ENCODE peak calls at places on chromosome 1, in ten cellular contexts. One of them, this sample, is unnamed.

GRCh38 chr1:960371-961131 is at the start of gene KLHL17:
- DNase-seq in NCI-H2227 treated with DMSO at 0.1 percent for 48 hours: no peak
- DNase-seq in NCI-H2081: peak
- DNase-seq in NCI-H1105 treated with DMSO at 0.1 percent for 48 hours: peak
- DNase-seq in mesenteric fat pad: no peak
- DNase-seq in RPMI7951: peak
- DNase-seq in activated naive CD4-positive, alpha-beta T cell treated with anti-CD3 and anti-CD28 coated beads, Interleukin-2, amount 50 U/mL, for 16 hours: peak
- DNase-seq in activated naive CD8-positive, alpha-beta T cell treated with anti-CD3 and anti-CD28 coated beads, Interleukin-2, amount 50 U/mL, for 24 hours: peak
- DNase-seq in stimulated activated CD4-positive, alpha-beta T cell treated with anti-CD3 and anti-CD28 coated beads, Interleukin-4, amount 100 ng/mL, for 24 hours: peak
- DNase-seq in ELR: peak
- DNase-seq in this sample: peak

GRCh38 chr1:51954783-51955182 is 35.7 kb downstream of the RAB3B start:
- DNase-seq in mesenteric fat pad: no peak
- DNase-seq in NCI-H2227 treated with DMSO at 0.1 percent for 48 hours: no peak
- DNase-seq in activated naive CD4-positive, alpha-beta T cell treated with anti-CD3 and anti-CD28 coated beads, Interleukin-2, amount 50 U/mL, for 16 hours: no peak
- DNase-seq in activated naive CD8-positive, alpha-beta T cell treated with anti-CD3 and anti-CD28 coated beads, Interleukin-2, amount 50 U/mL, for 24 hours: no peak
- DNase-seq in RPMI7951: no peak
- DNase-seq in ELR: no peak
- DNase-seq in stimulated activated CD4-positive, alpha-beta T cell treated with anti-CD3 and anti-CD28 coated beads, Interleukin-4, amount 100 ng/mL, for 24 hours: no peak
- DNase-seq in NCI-H1105 treated with DMSO at 0.1 percent for 48 hours: no peak
- DNase-seq in NCI-H2081: no peak
- DNase-seq in this sample: no peak

GRCh38 chr1:53561488-53562115 is 102.4 kb downstream of the DMRTB1 start:
- DNase-seq in NCI-H2227 treated with DMSO at 0.1 percent for 48 hours: no peak
- DNase-seq in NCI-H2081: no peak
- DNase-seq in NCI-H1105 treated with DMSO at 0.1 percent for 48 hours: no peak
- DNase-seq in activated naive CD8-positive, alpha-beta T cell treated with anti-CD3 and anti-CD28 coated beads, Interleukin-2, amount 50 U/mL, for 24 hours: peak
- DNase-seq in mesenteric fat pad: peak
- DNase-seq in activated naive CD4-positive, alpha-beta T cell treated with anti-CD3 and anti-CD28 coated beads, Interleukin-2, amount 50 U/mL, for 16 hours: peak
- DNase-seq in stimulated activated CD4-positive, alpha-beta T cell treated with anti-CD3 and anti-CD28 coated beads, Interleukin-4, amount 100 ng/mL, for 24 hours: no peak
- DNase-seq in RPMI7951: no peak
- DNase-seq in ELR: no peak
- DNase-seq in this sample: no peak

GRCh38 chr1:22250724-22251123 is 107.8 kb upstream of the WNT4 start:
- DNase-seq in NCI-H2081: no peak
- DNase-seq in RPMI7951: peak
- DNase-seq in NCI-H1105 treated with DMSO at 0.1 percent for 48 hours: no peak
- DNase-seq in NCI-H2227 treated with DMSO at 0.1 percent for 48 hours: no peak
- DNase-seq in stimulated activated CD4-positive, alpha-beta T cell treated with anti-CD3 and anti-CD28 coated beads, Interleukin-4, amount 100 ng/mL, for 24 hours: no peak
- DNase-seq in mesenteric fat pad: no peak
- DNase-seq in ELR: peak
- DNase-seq in activated naive CD4-positive, alpha-beta T cell treated with anti-CD3 and anti-CD28 coated beads, Interleukin-2, amount 50 U/mL, for 16 hours: no peak
- DNase-seq in activated naive CD8-positive, alpha-beta T cell treated with anti-CD3 and anti-CD28 coated beads, Interleukin-2, amount 50 U/mL, for 24 hours: no peak
- DNase-seq in this sample: no peak

GRCh38 chr1:187819081-187819480 is 990.3 kb downstream of the PLA2G4A start:
- DNase-seq in activated naive CD4-positive, alpha-beta T cell treated with anti-CD3 and anti-CD28 coated beads, Interleukin-2, amount 50 U/mL, for 16 hours: no peak
- DNase-seq in NCI-H1105 treated with DMSO at 0.1 percent for 48 hours: no peak
- DNase-seq in activated naive CD8-positive, alpha-beta T cell treated with anti-CD3 and anti-CD28 coated beads, Interleukin-2, amount 50 U/mL, for 24 hours: no peak
- DNase-seq in stimulated activated CD4-positive, alpha-beta T cell treated with anti-CD3 and anti-CD28 coated beads, Interleukin-4, amount 100 ng/mL, for 24 hours: no peak
- DNase-seq in NCI-H2227 treated with DMSO at 0.1 percent for 48 hours: no peak
- DNase-seq in RPMI7951: no peak
- DNase-seq in mesenteric fat pad: no peak
- DNase-seq in NCI-H2081: no peak
- DNase-seq in ELR: no peak
- DNase-seq in this sample: no peak

GRCh38 chr1:228781801-228782661 is 46.8 kb downstream of the RHOU start:
- DNase-seq in RPMI7951: peak
- DNase-seq in activated naive CD8-positive, alpha-beta T cell treated with anti-CD3 and anti-CD28 coated beads, Interleukin-2, amount 50 U/mL, for 24 hours: no peak
- DNase-seq in ELR: no peak
- DNase-seq in stimulated activated CD4-positive, alpha-beta T cell treated with anti-CD3 and anti-CD28 coated beads, Interleukin-4, amount 100 ng/mL, for 24 hours: no peak
- DNase-seq in mesenteric fat pad: no peak
- DNase-seq in NCI-H2081: no peak
- DNase-seq in activated naive CD4-positive, alpha-beta T cell treated with anti-CD3 and anti-CD28 coated beads, Interleukin-2, amount 50 U/mL, for 16 hours: no peak
- DNase-seq in NCI-H2227 treated with DMSO at 0.1 percent for 48 hours: no peak
- DNase-seq in NCI-H1105 treated with DMSO at 0.1 percent for 48 hours: no peak
- DNase-seq in this sample: no peak

GRCh38 chr1:53183277-53183990 is 13.2 kb upstream of the CPT2 start:
- DNase-seq in NCI-H1105 treated with DMSO at 0.1 percent for 48 hours: no peak
- DNase-seq in stimulated activated CD4-positive, alpha-beta T cell treated with anti-CD3 and anti-CD28 coated beads, Interleukin-4, amount 100 ng/mL, for 24 hours: no peak
- DNase-seq in activated naive CD8-positive, alpha-beta T cell treated with anti-CD3 and anti-CD28 coated beads, Interleukin-2, amount 50 U/mL, for 24 hours: no peak
- DNase-seq in mesenteric fat pad: no peak
- DNase-seq in NCI-H2081: no peak
- DNase-seq in NCI-H2227 treated with DMSO at 0.1 percent for 48 hours: no peak
- DNase-seq in RPMI7951: no peak
- DNase-seq in ELR: no peak
- DNase-seq in activated naive CD4-positive, alpha-beta T cell treated with anti-CD3 and anti-CD28 coated beads, Interleukin-2, amount 50 U/mL, for 16 hours: no peak
- DNase-seq in this sample: peak

GRCh38 chr1:27879374-27880082 is 7.2 kb downstream of the THEMIS2 start:
- DNase-seq in activated naive CD4-positive, alpha-beta T cell treated with anti-CD3 and anti-CD28 coated beads, Interleukin-2, amount 50 U/mL, for 16 hours: no peak
- DNase-seq in RPMI7951: no peak
- DNase-seq in ELR: no peak
- DNase-seq in NCI-H2081: no peak
- DNase-seq in NCI-H1105 treated with DMSO at 0.1 percent for 48 hours: no peak
- DNase-seq in activated naive CD8-positive, alpha-beta T cell treated with anti-CD3 and anti-CD28 coated beads, Interleukin-2, amount 50 U/mL, for 24 hours: no peak
- DNase-seq in NCI-H2227 treated with DMSO at 0.1 percent for 48 hours: no peak
- DNase-seq in mesenteric fat pad: no peak
- DNase-seq in stimulated activated CD4-positive, alpha-beta T cell treated with anti-CD3 and anti-CD28 coated beads, Interleukin-4, amount 100 ng/mL, for 24 hours: no peak
- DNase-seq in this sample: no peak

GRCh38 chr1:12040457-12041051 is 21.3 kb downstream of the MIIP start:
- DNase-seq in NCI-H2227 treated with DMSO at 0.1 percent for 48 hours: no peak
- DNase-seq in NCI-H1105 treated with DMSO at 0.1 percent for 48 hours: peak
- DNase-seq in mesenteric fat pad: no peak
- DNase-seq in NCI-H2081: no peak
- DNase-seq in RPMI7951: peak
- DNase-seq in ELR: peak
- DNase-seq in stimulated activated CD4-positive, alpha-beta T cell treated with anti-CD3 and anti-CD28 coated beads, Interleukin-4, amount 100 ng/mL, for 24 hours: no peak
- DNase-seq in activated naive CD4-positive, alpha-beta T cell treated with anti-CD3 and anti-CD28 coated beads, Interleukin-2, amount 50 U/mL, for 16 hours: no peak
- DNase-seq in activated naive CD8-positive, alpha-beta T cell treated with anti-CD3 and anti-CD28 coated beads, Interleukin-2, amount 50 U/mL, for 24 hours: no peak
- DNase-seq in this sample: no peak

GRCh38 chr1:210087058-210087457 is 145.5 kb upstream of the SERTAD4 start:
- DNase-seq in RPMI7951: no peak
- DNase-seq in NCI-H2227 treated with DMSO at 0.1 percent for 48 hours: no peak
- DNase-seq in activated naive CD8-positive, alpha-beta T cell treated with anti-CD3 and anti-CD28 coated beads, Interleukin-2, amount 50 U/mL, for 24 hours: no peak
- DNase-seq in ELR: no peak
- DNase-seq in activated naive CD4-positive, alpha-beta T cell treated with anti-CD3 and anti-CD28 coated beads, Interleukin-2, amount 50 U/mL, for 16 hours: no peak
- DNase-seq in NCI-H2081: no peak
- DNase-seq in mesenteric fat pad: no peak
- DNase-seq in stimulated activated CD4-positive, alpha-beta T cell treated with anti-CD3 and anti-CD28 coated beads, Interleukin-4, amount 100 ng/mL, for 24 hours: no peak
- DNase-seq in NCI-H1105 treated with DMSO at 0.1 percent for 48 hours: no peak
- DNase-seq in this sample: no peak

GRCh38 chr1:218931331-218931730 is 242.3 kb upstream of the LYPLAL1 start:
- DNase-seq in mesenteric fat pad: no peak
- DNase-seq in stimulated activated CD4-positive, alpha-beta T cell treated with anti-CD3 and anti-CD28 coated beads, Interleukin-4, amount 100 ng/mL, for 24 hours: no peak
- DNase-seq in ELR: no peak
- DNase-seq in RPMI7951: no peak
- DNase-seq in NCI-H2227 treated with DMSO at 0.1 percent for 48 hours: no peak
- DNase-seq in NCI-H1105 treated with DMSO at 0.1 percent for 48 hours: no peak
- DNase-seq in activated naive CD8-positive, alpha-beta T cell treated with anti-CD3 and anti-CD28 coated beads, Interleukin-2, amount 50 U/mL, for 24 hours: no peak
- DNase-seq in activated naive CD4-positive, alpha-beta T cell treated with anti-CD3 and anti-CD28 coated beads, Interleukin-2, amount 50 U/mL, for 16 hours: no peak
- DNase-seq in NCI-H2081: no peak
- DNase-seq in this sample: no peak

GRCh38 chr1:183571678-183572268 is 18.5 kb downstream of the NCF2 start:
- DNase-seq in activated naive CD8-positive, alpha-beta T cell treated with anti-CD3 and anti-CD28 coated beads, Interleukin-2, amount 50 U/mL, for 24 hours: no peak
- DNase-seq in NCI-H2081: no peak
- DNase-seq in stimulated activated CD4-positive, alpha-beta T cell treated with anti-CD3 and anti-CD28 coated beads, Interleukin-4, amount 100 ng/mL, for 24 hours: no peak
- DNase-seq in mesenteric fat pad: no peak
- DNase-seq in NCI-H1105 treated with DMSO at 0.1 percent for 48 hours: no peak
- DNase-seq in NCI-H2227 treated with DMSO at 0.1 percent for 48 hours: no peak
- DNase-seq in activated naive CD4-positive, alpha-beta T cell treated with anti-CD3 and anti-CD28 coated beads, Interleukin-2, amount 50 U/mL, for 16 hours: no peak
- DNase-seq in ELR: peak
- DNase-seq in RPMI7951: peak
- DNase-seq in this sample: no peak

GRCh38 chr1:85681087-85681486 is 27.1 kb downstream of the ZNHIT6 start:
- DNase-seq in ELR: peak
- DNase-seq in stimulated activated CD4-positive, alpha-beta T cell treated with anti-CD3 and anti-CD28 coated beads, Interleukin-4, amount 100 ng/mL, for 24 hours: no peak
- DNase-seq in mesenteric fat pad: no peak
- DNase-seq in NCI-H2227 treated with DMSO at 0.1 percent for 48 hours: no peak
- DNase-seq in activated naive CD4-positive, alpha-beta T cell treated with anti-CD3 and anti-CD28 coated beads, Interleukin-2, amount 50 U/mL, for 16 hours: no peak
- DNase-seq in activated naive CD8-positive, alpha-beta T cell treated with anti-CD3 and anti-CD28 coated beads, Interleukin-2, amount 50 U/mL, for 24 hours: no peak
- DNase-seq in NCI-H1105 treated with DMSO at 0.1 percent for 48 hours: no peak
- DNase-seq in NCI-H2081: no peak
- DNase-seq in RPMI7951: peak
- DNase-seq in this sample: no peak

GRCh38 chr1:184693011-184693410 is 61.6 kb downstream of the EDEM3 start:
- DNase-seq in NCI-H2081: peak
- DNase-seq in RPMI7951: no peak
- DNase-seq in NCI-H1105 treated with DMSO at 0.1 percent for 48 hours: no peak
- DNase-seq in activated naive CD8-positive, alpha-beta T cell treated with anti-CD3 and anti-CD28 coated beads, Interleukin-2, amount 50 U/mL, for 24 hours: no peak
- DNase-seq in mesenteric fat pad: no peak
- DNase-seq in activated naive CD4-positive, alpha-beta T cell treated with anti-CD3 and anti-CD28 coated beads, Interleukin-2, amount 50 U/mL, for 16 hours: no peak
- DNase-seq in NCI-H2227 treated with DMSO at 0.1 percent for 48 hours: peak
- DNase-seq in stimulated activated CD4-positive, alpha-beta T cell treated with anti-CD3 and anti-CD28 coated beads, Interleukin-4, amount 100 ng/mL, for 24 hours: no peak
- DNase-seq in ELR: no peak
- DNase-seq in this sample: no peak

GRCh38 chr1:74937176-74937575 is 197.0 kb upstream of the LHX8 start:
- DNase-seq in NCI-H1105 treated with DMSO at 0.1 percent for 48 hours: peak
- DNase-seq in activated naive CD8-positive, alpha-beta T cell treated with anti-CD3 and anti-CD28 coated beads, Interleukin-2, amount 50 U/mL, for 24 hours: no peak
- DNase-seq in stimulated activated CD4-positive, alpha-beta T cell treated with anti-CD3 and anti-CD28 coated beads, Interleukin-4, amount 100 ng/mL, for 24 hours: no peak
- DNase-seq in RPMI7951: no peak
- DNase-seq in NCI-H2081: peak
- DNase-seq in NCI-H2227 treated with DMSO at 0.1 percent for 48 hours: no peak
- DNase-seq in ELR: no peak
- DNase-seq in activated naive CD4-positive, alpha-beta T cell treated with anti-CD3 and anti-CD28 coated beads, Interleukin-2, amount 50 U/mL, for 16 hours: no peak
- DNase-seq in mesenteric fat pad: no peak
- DNase-seq in this sample: no peak

GRCh38 chr1:89724369-89725015 is 91.6 kb downstream of the LRRC8C start:
- DNase-seq in NCI-H2081: no peak
- DNase-seq in ELR: peak
- DNase-seq in stimulated activated CD4-positive, alpha-beta T cell treated with anti-CD3 and anti-CD28 coated beads, Interleukin-4, amount 100 ng/mL, for 24 hours: peak
- DNase-seq in mesenteric fat pad: no peak
- DNase-seq in NCI-H2227 treated with DMSO at 0.1 percent for 48 hours: no peak
- DNase-seq in RPMI7951: peak
- DNase-seq in activated naive CD8-positive, alpha-beta T cell treated with anti-CD3 and anti-CD28 coated beads, Interleukin-2, amount 50 U/mL, for 24 hours: peak
- DNase-seq in NCI-H1105 treated with DMSO at 0.1 percent for 48 hours: no peak
- DNase-seq in activated naive CD4-positive, alpha-beta T cell treated with anti-CD3 and anti-CD28 coated beads, Interleukin-2, amount 50 U/mL, for 16 hours: peak
- DNase-seq in this sample: peak

GRCh38 chr1:61337981-61338848 is 255.9 kb downstream of the NFIA start:
- DNase-seq in NCI-H1105 treated with DMSO at 0.1 percent for 48 hours: peak
- DNase-seq in NCI-H2081: peak
- DNase-seq in activated naive CD4-positive, alpha-beta T cell treated with anti-CD3 and anti-CD28 coated beads, Interleukin-2, amount 50 U/mL, for 16 hours: no peak
- DNase-seq in stimulated activated CD4-positive, alpha-beta T cell treated with anti-CD3 and anti-CD28 coated beads, Interleukin-4, amount 100 ng/mL, for 24 hours: no peak
- DNase-seq in NCI-H2227 treated with DMSO at 0.1 percent for 48 hours: peak
- DNase-seq in RPMI7951: peak
- DNase-seq in activated naive CD8-positive, alpha-beta T cell treated with anti-CD3 and anti-CD28 coated beads, Interleukin-2, amount 50 U/mL, for 24 hours: no peak
- DNase-seq in mesenteric fat pad: no peak
- DNase-seq in ELR: peak
- DNase-seq in this sample: peak

GRCh38 chr1:87120779-87121178 is 206.3 kb downstream of the HS2ST1 start:
- DNase-seq in mesenteric fat pad: no peak
- DNase-seq in ELR: peak
- DNase-seq in NCI-H2081: no peak
- DNase-seq in NCI-H2227 treated with DMSO at 0.1 percent for 48 hours: no peak
- DNase-seq in stimulated activated CD4-positive, alpha-beta T cell treated with anti-CD3 and anti-CD28 coated beads, Interleukin-4, amount 100 ng/mL, for 24 hours: no peak
- DNase-seq in RPMI7951: no peak
- DNase-seq in NCI-H1105 treated with DMSO at 0.1 percent for 48 hours: no peak
- DNase-seq in activated naive CD8-positive, alpha-beta T cell treated with anti-CD3 and anti-CD28 coated beads, Interleukin-2, amount 50 U/mL, for 24 hours: peak
- DNase-seq in activated naive CD4-positive, alpha-beta T cell treated with anti-CD3 and anti-CD28 coated beads, Interleukin-2, amount 50 U/mL, for 16 hours: no peak
- DNase-seq in this sample: no peak

GRCh38 chr1:214377886-214378285 is 96.9 kb downstream of the SMYD2 start:
- DNase-seq in NCI-H2227 treated with DMSO at 0.1 percent for 48 hours: no peak
- DNase-seq in NCI-H2081: no peak
- DNase-seq in activated naive CD4-positive, alpha-beta T cell treated with anti-CD3 and anti-CD28 coated beads, Interleukin-2, amount 50 U/mL, for 16 hours: no peak
- DNase-seq in activated naive CD8-positive, alpha-beta T cell treated with anti-CD3 and anti-CD28 coated beads, Interleukin-2, amount 50 U/mL, for 24 hours: no peak
- DNase-seq in RPMI7951: peak
- DNase-seq in ELR: peak
- DNase-seq in NCI-H1105 treated with DMSO at 0.1 percent for 48 hours: no peak
- DNase-seq in mesenteric fat pad: no peak
- DNase-seq in stimulated activated CD4-positive, alpha-beta T cell treated with anti-CD3 and anti-CD28 coated beads, Interleukin-4, amount 100 ng/mL, for 24 hours: no peak
- DNase-seq in this sample: no peak

GRCh38 chr1:36342426-36343185 is 19.2 kb upstream of the EVA1B start:
- DNase-seq in ELR: peak
- DNase-seq in NCI-H1105 treated with DMSO at 0.1 percent for 48 hours: peak
- DNase-seq in stimulated activated CD4-positive, alpha-beta T cell treated with anti-CD3 and anti-CD28 coated beads, Interleukin-4, amount 100 ng/mL, for 24 hours: peak
- DNase-seq in activated naive CD4-positive, alpha-beta T cell treated with anti-CD3 and anti-CD28 coated beads, Interleukin-2, amount 50 U/mL, for 16 hours: peak
- DNase-seq in activated naive CD8-positive, alpha-beta T cell treated with anti-CD3 and anti-CD28 coated beads, Interleukin-2, amount 50 U/mL, for 24 hours: peak
- DNase-seq in NCI-H2227 treated with DMSO at 0.1 percent for 48 hours: no peak
- DNase-seq in RPMI7951: peak
- DNase-seq in mesenteric fat pad: no peak
- DNase-seq in NCI-H2081: no peak
- DNase-seq in this sample: peak

GRCh38 chr1:174995121-174995520 is 4.6 kb upstream of the CACYBP start:
- DNase-seq in mesenteric fat pad: no peak
- DNase-seq in NCI-H1105 treated with DMSO at 0.1 percent for 48 hours: no peak
- DNase-seq in ELR: no peak
- DNase-seq in stimulated activated CD4-positive, alpha-beta T cell treated with anti-CD3 and anti-CD28 coated beads, Interleukin-4, amount 100 ng/mL, for 24 hours: no peak
- DNase-seq in NCI-H2081: no peak
- DNase-seq in RPMI7951: no peak
- DNase-seq in activated naive CD8-positive, alpha-beta T cell treated with anti-CD3 and anti-CD28 coated beads, Interleukin-2, amount 50 U/mL, for 24 hours: no peak
- DNase-seq in NCI-H2227 treated with DMSO at 0.1 percent for 48 hours: no peak
- DNase-seq in activated naive CD4-positive, alpha-beta T cell treated with anti-CD3 and anti-CD28 coated beads, Interleukin-2, amount 50 U/mL, for 16 hours: no peak
- DNase-seq in this sample: no peak

GRCh38 chr1:206734499-206735142 is 36.0 kb upstream of the IL19 start:
- DNase-seq in RPMI7951: peak
- DNase-seq in stimulated activated CD4-positive, alpha-beta T cell treated with anti-CD3 and anti-CD28 coated beads, Interleukin-4, amount 100 ng/mL, for 24 hours: peak
- DNase-seq in ELR: peak
- DNase-seq in NCI-H2081: peak
- DNase-seq in mesenteric fat pad: peak
- DNase-seq in NCI-H1105 treated with DMSO at 0.1 percent for 48 hours: no peak
- DNase-seq in activated naive CD4-positive, alpha-beta T cell treated with anti-CD3 and anti-CD28 coated beads, Interleukin-2, amount 50 U/mL, for 16 hours: peak
- DNase-seq in NCI-H2227 treated with DMSO at 0.1 percent for 48 hours: peak
- DNase-seq in activated naive CD8-positive, alpha-beta T cell treated with anti-CD3 and anti-CD28 coated beads, Interleukin-2, amount 50 U/mL, for 24 hours: peak
- DNase-seq in this sample: peak

GRCh38 chr1:59414406-59415133 is 117.7 kb downstream of the FGGY start:
- DNase-seq in RPMI7951: peak
- DNase-seq in NCI-H2081: no peak
- DNase-seq in activated naive CD4-positive, alpha-beta T cell treated with anti-CD3 and anti-CD28 coated beads, Interleukin-2, amount 50 U/mL, for 16 hours: no peak
- DNase-seq in stimulated activated CD4-positive, alpha-beta T cell treated with anti-CD3 and anti-CD28 coated beads, Interleukin-4, amount 100 ng/mL, for 24 hours: no peak
- DNase-seq in ELR: no peak
- DNase-seq in NCI-H1105 treated with DMSO at 0.1 percent for 48 hours: no peak
- DNase-seq in mesenteric fat pad: no peak
- DNase-seq in NCI-H2227 treated with DMSO at 0.1 percent for 48 hours: no peak
- DNase-seq in activated naive CD8-positive, alpha-beta T cell treated with anti-CD3 and anti-CD28 coated beads, Interleukin-2, amount 50 U/mL, for 24 hours: no peak
- DNase-seq in this sample: peak

GRCh38 chr1:221998186-221998612 is 256.3 kb upstream of the DUSP10 start:
- DNase-seq in RPMI7951: peak
- DNase-seq in activated naive CD8-positive, alpha-beta T cell treated with anti-CD3 and anti-CD28 coated beads, Interleukin-2, amount 50 U/mL, for 24 hours: no peak
- DNase-seq in stimulated activated CD4-positive, alpha-beta T cell treated with anti-CD3 and anti-CD28 coated beads, Interleukin-4, amount 100 ng/mL, for 24 hours: no peak
- DNase-seq in NCI-H1105 treated with DMSO at 0.1 percent for 48 hours: no peak
- DNase-seq in mesenteric fat pad: no peak
- DNase-seq in activated naive CD4-positive, alpha-beta T cell treated with anti-CD3 and anti-CD28 coated beads, Interleukin-2, amount 50 U/mL, for 16 hours: no peak
- DNase-seq in ELR: no peak
- DNase-seq in NCI-H2227 treated with DMSO at 0.1 percent for 48 hours: no peak
- DNase-seq in NCI-H2081: no peak
- DNase-seq in this sample: no peak

GRCh38 chr1:43650306-43650941 is 475 bp downstream of the KDM4A start:
- DNase-seq in NCI-H1105 treated with DMSO at 0.1 percent for 48 hours: peak
- DNase-seq in activated naive CD4-positive, alpha-beta T cell treated with anti-CD3 and anti-CD28 coated beads, Interleukin-2, amount 50 U/mL, for 16 hours: peak
- DNase-seq in ELR: peak
- DNase-seq in stimulated activated CD4-positive, alpha-beta T cell treated with anti-CD3 and anti-CD28 coated beads, Interleukin-4, amount 100 ng/mL, for 24 hours: peak
- DNase-seq in activated naive CD8-positive, alpha-beta T cell treated with anti-CD3 and anti-CD28 coated beads, Interleukin-2, amount 50 U/mL, for 24 hours: peak
- DNase-seq in mesenteric fat pad: peak
- DNase-seq in NCI-H2081: peak
- DNase-seq in RPMI7951: peak
- DNase-seq in NCI-H2227 treated with DMSO at 0.1 percent for 48 hours: peak
- DNase-seq in this sample: peak

GRCh38 chr1:96764469-96764868 is 42.9 kb downstream of the PTBP2 start:
- DNase-seq in mesenteric fat pad: no peak
- DNase-seq in RPMI7951: no peak
- DNase-seq in NCI-H2081: no peak
- DNase-seq in stimulated activated CD4-positive, alpha-beta T cell treated with anti-CD3 and anti-CD28 coated beads, Interleukin-4, amount 100 ng/mL, for 24 hours: no peak
- DNase-seq in activated naive CD8-positive, alpha-beta T cell treated with anti-CD3 and anti-CD28 coated beads, Interleukin-2, amount 50 U/mL, for 24 hours: no peak
- DNase-seq in NCI-H2227 treated with DMSO at 0.1 percent for 48 hours: no peak
- DNase-seq in activated naive CD4-positive, alpha-beta T cell treated with anti-CD3 and anti-CD28 coated beads, Interleukin-2, amount 50 U/mL, for 16 hours: no peak
- DNase-seq in NCI-H1105 treated with DMSO at 0.1 percent for 48 hours: no peak
- DNase-seq in ELR: no peak
- DNase-seq in this sample: no peak

GRCh38 chr1:226657788-226658537 is 81.1 kb downstream of the ITPKB start:
- DNase-seq in NCI-H2081: peak
- DNase-seq in NCI-H1105 treated with DMSO at 0.1 percent for 48 hours: peak
- DNase-seq in NCI-H2227 treated with DMSO at 0.1 percent for 48 hours: no peak
- DNase-seq in mesenteric fat pad: no peak
- DNase-seq in RPMI7951: no peak
- DNase-seq in activated naive CD4-positive, alpha-beta T cell treated with anti-CD3 and anti-CD28 coated beads, Interleukin-2, amount 50 U/mL, for 16 hours: no peak
- DNase-seq in ELR: no peak
- DNase-seq in stimulated activated CD4-positive, alpha-beta T cell treated with anti-CD3 and anti-CD28 coated beads, Interleukin-4, amount 100 ng/mL, for 24 hours: no peak
- DNase-seq in activated naive CD8-positive, alpha-beta T cell treated with anti-CD3 and anti-CD28 coated beads, Interleukin-2, amount 50 U/mL, for 24 hours: no peak
- DNase-seq in this sample: no peak

GRCh38 chr1:221097479-221098281 is 218.4 kb downstream of the HLX start:
- DNase-seq in NCI-H2081: no peak
- DNase-seq in mesenteric fat pad: no peak
- DNase-seq in RPMI7951: peak
- DNase-seq in activated naive CD4-positive, alpha-beta T cell treated with anti-CD3 and anti-CD28 coated beads, Interleukin-2, amount 50 U/mL, for 16 hours: no peak
- DNase-seq in NCI-H2227 treated with DMSO at 0.1 percent for 48 hours: no peak
- DNase-seq in NCI-H1105 treated with DMSO at 0.1 percent for 48 hours: no peak
- DNase-seq in activated naive CD8-positive, alpha-beta T cell treated with anti-CD3 and anti-CD28 coated beads, Interleukin-2, amount 50 U/mL, for 24 hours: no peak
- DNase-seq in ELR: peak
- DNase-seq in stimulated activated CD4-positive, alpha-beta T cell treated with anti-CD3 and anti-CD28 coated beads, Interleukin-4, amount 100 ng/mL, for 24 hours: no peak
- DNase-seq in this sample: no peak